ENCODE peak calls at places on chromosome 9, in seven cellular contexts. R is osteoblast; I is PC-3; N is T1000; F is GM19239; X is activated CD4-positive, alpha-beta T cell treated with anti-CD3 and anti-CD28 coated beads, Interleukin-2, amount 10 ng/mL, durations not matched to agents 7 days and 5 days; O is Caki2. K is an unnamed sample.

GRCh38 chr9:99824378-99825157 is 2.9 kb downstream of the NR4A3 start:
- DNase-seq in R (peak), I (no peak), N (no peak), F (peak), X (peak), O (no peak), K (peak)

GRCh38 chr9:4260661-4261060 is 39.2 kb downstream of the GLIS3 start:
- DNase-seq in R (no peak), I (no peak), N (no peak), F (no peak), X (no peak), O (no peak), K (no peak)

GRCh38 chr9:126491256-126491879 is 122.4 kb upstream of the LMX1B start:
- DNase-seq in R (peak), I (peak), N (no peak), F (peak), X (peak), O (peak), K (peak)

GRCh38 chr9:86958203-86958602 is 10.9 kb upstream of the GAS1 start:
- DNase-seq in R (no peak), I (no peak), N (no peak), F (no peak), X (no peak), O (no peak), K (no peak)

GRCh38 chr9:92254401-92255337 is 38.8 kb downstream of the IARS1 start:
- DNase-seq in R (no peak), I (no peak), N (no peak), F (no peak), X (no peak), O (no peak), K (no peak)

GRCh38 chr9:93207326-93207814 is 23.4 kb downstream of the WNK2 start:
- DNase-seq in R (peak), I (no peak), N (no peak), F (no peak), X (no peak), O (no peak), K (no peak)

GRCh38 chr9:91935066-91935729 is 14.8 kb downstream of the ROR2 start:
- DNase-seq in R (no peak), I (no peak), N (no peak), F (no peak), X (no peak), O (no peak), K (no peak)

GRCh38 chr9:90974007-90974406 is 172.4 kb downstream of the SYK start:
- DNase-seq in R (peak), I (peak), N (no peak), F (no peak), X (no peak), O (no peak), K (no peak)

GRCh38 chr9:137235424-137236237 is 4.9 kb downstream of the SLC34A3 start:
- DNase-seq in R (no peak), I (no peak), N (no peak), F (no peak), X (no peak), O (no peak), K (no peak)

GRCh38 chr9:79858509-79858908 is 286.7 kb downstream of the TLE4 start:
- DNase-seq in R (no peak), I (peak), N (no peak), F (no peak), X (peak), O (peak), K (peak)

GRCh38 chr9:116027511-116027910 is 126.1 kb upstream of the PAPPA start:
- DNase-seq in R (no peak), I (peak), N (no peak), F (no peak), X (no peak), O (peak), K (no peak)

GRCh38 chr9:136002886-136003285 is 41.7 kb upstream of the UBAC1 start:
- DNase-seq in R (no peak), I (no peak), N (no peak), F (no peak), X (no peak), O (no peak), K (no peak)

GRCh38 chr9:122337561-122337939 is 33.3 kb upstream of the PTGS1 start:
- DNase-seq in R (no peak), I (no peak), N (no peak), F (no peak), X (no peak), O (no peak), K (no peak)

GRCh38 chr9:31325778-31326177 is 1058.7 kb upstream of the ACO1 start:
- DNase-seq in R (no peak), I (no peak), N (no peak), F (no peak), X (no peak), O (no peak), K (no peak)

K was measured in lung microvascular endothelial cell.